ENCODE peak calls at places on chromosomes 16 and 17, in ten cellular contexts. X is fibroblast of lung; V is CD4-positive, CD25-positive, alpha-beta regulatory T cell; S is heart right ventricle; J is CD8-positive, alpha-beta T cell; T is thoracic aorta; Y is A549; R is lower lobe of right lung; B is neural progenitor cell; G is mesenchymal stem cell. I is an unnamed sample. For H3K9me3, the result is how much of the 10 kb centered on the place peaks cover.

GRCh38 chr16:2177561-2177960 is 18.8 kb downstream of the CASKIN1 start:
- DNase-seq in X (no peak), V (no peak), S (no peak), J (no peak), T (no peak), Y (no peak), R (no peak), B (no peak), G (no peak), I (no peak)

GRCh38 chr16:64615647-64616280 is 506.1 kb downstream of the CDH11 start:
- DNase-seq in X (peak), V (no peak), S (peak), J (no peak), T (no peak), Y (no peak), R (no peak), B (peak), G (peak), I (peak)

GRCh38 chr17:80768936-80769335 is 222.7 kb upstream of the CHMP6 start:
- DNase-seq in X (no peak), V (no peak), S (no peak), J (no peak), T (no peak), Y (no peak), R (no peak), B (no peak), G (no peak), I (no peak)

GRCh38 chr16:10583269-10583668 is 2.9 kb upstream of the EMP2 start:
- DNase-seq in X (no peak), V (no peak), S (no peak), J (no peak), T (no peak), Y (no peak), R (no peak), B (no peak), G (no peak), I (no peak)

GRCh38 chr17:64718058-64718457 is 56.0 kb upstream of the SMURF2 start:
- DNase-seq in X (no peak), V (no peak), S (no peak), J (no peak), T (no peak), Y (no peak), R (no peak), B (no peak), G (no peak), I (no peak)

GRCh38 chr17:59638553-59638952 is 18.9 kb downstream of the CLTC start:
- DNase-seq in X (no peak), V (no peak), S (no peak), J (no peak), T (no peak), Y (no peak), R (no peak), B (no peak), G (no peak), I (no peak)

GRCh38 chr17:79114455-79115301 is 40.1 kb downstream of the ENGASE start:
- DNase-seq in X (no peak), V (no peak), S (peak), J (no peak), T (no peak), Y (no peak), R (peak), B (peak), G (no peak), I (peak)

GRCh38 chr17:14840616-14841231 is 424.4 kb downstream of the PMP22 start:
- DNase-seq in X (peak), V (no peak), S (no peak), J (no peak), T (no peak), Y (no peak), R (no peak), B (no peak), G (peak), I (no peak)

GRCh38 chr16:67539691-67540635 is 11.3 kb downstream of the RIPOR1 start:
- DNase-seq in X (no peak), V (no peak), S (no peak), J (no peak), T (no peak), Y (no peak), R (no peak), B (no peak), G (no peak), I (no peak)

GRCh38 chr17:40168262-40168832 is 8.9 kb upstream of the RAPGEFL1 start:
- DNase-seq in X (peak), V (peak), S (peak), J (peak), T (no peak), Y (peak), R (no peak), B (peak), G (peak), I (no peak)

GRCh38 chr16:53415504-53415903 is 18.8 kb upstream of the RBL2 start:
- DNase-seq in X (no peak), V (no peak), S (no peak), J (no peak), T (no peak), Y (no peak), R (no peak), B (peak), G (no peak), I (no peak)

GRCh38 chr17:1532836-1533602 is 16.6 kb upstream of the INPP5K start:
- DNase-seq in X (peak), V (peak), S (no peak), J (peak), T (no peak), Y (no peak), R (no peak), B (peak), G (peak), I (no peak)

GRCh38 chr16:24929409-24929808 is 83.6 kb downstream of the SLC5A11 start:
- DNase-seq in X (no peak), V (no peak), S (no peak), J (no peak), T (no peak), Y (no peak), R (no peak), B (no peak), G (no peak), I (no peak)

GRCh38 chr17:32160526-32160925 is 18.2 kb downstream of the RHOT1 start:
- DNase-seq in X (no peak), V (no peak), S (no peak), J (no peak), T (no peak), Y (no peak), R (no peak), B (no peak), G (no peak), I (no peak)

GRCh38 chr17:64063088-64063487 is 42.7 kb upstream of the ICAM2 start:
- DNase-seq in X (no peak), V (no peak), S (no peak), J (no peak), T (no peak), Y (no peak), R (no peak), B (no peak), G (no peak), I (no peak)

GRCh38 chr16:24946155-24946554 is 69.0 kb downstream of the ARHGAP17 start:
- DNase-seq in X (no peak), V (no peak), S (no peak), J (no peak), T (no peak), Y (no peak), R (no peak), B (no peak), G (no peak), I (no peak)

GRCh38 chr16:48408688-48409087 is 23.5 kb upstream of the SIAH1 start:
- DNase-seq in X (peak), V (no peak), S (peak), J (no peak), T (no peak), Y (no peak), R (peak), B (no peak), G (peak), I (no peak)

GRCh38 chr16:81397058-81397878 is 47.3 kb upstream of the CMIP start:
- DNase-seq in X (no peak), V (no peak), S (no peak), J (no peak), T (no peak), Y (no peak), R (no peak), B (no peak), G (no peak), I (no peak)

GRCh38 chr17:48637323-48638260 is 11.4 kb upstream of the HOXB9 start:
- DNase-seq in X (peak), V (no peak), S (no peak), J (no peak), T (no peak), Y (peak), R (no peak), B (no peak), G (peak), I (no peak)

GRCh38 chr17:59830007-59830630 is 62.6 kb downstream of the TUBD1 start:
- DNase-seq in X (peak), V (no peak), S (no peak), J (no peak), T (no peak), Y (no peak), R (no peak), B (no peak), G (peak), I (peak)

GRCh38 chr17:51128089-51128488 is 7.4 kb upstream of the SPAG9 start:
- DNase-seq in X (peak), V (no peak), S (no peak), J (no peak), T (no peak), Y (no peak), R (no peak), B (no peak), G (peak), I (no peak)

GRCh38 chr17:57672971-57673370 is 72.1 kb downstream of the CCDC182 start:
- DNase-seq in X (no peak), V (no peak), S (no peak), J (peak), T (no peak), Y (no peak), R (no peak), B (no peak), G (no peak), I (no peak)

GRCh38 chr16:12027558-12027957 is 51.0 kb downstream of the SNX29 start:
- DNase-seq in X (no peak), V (no peak), S (no peak), J (no peak), T (no peak), Y (no peak), R (no peak), B (no peak), G (no peak), I (no peak)

GRCh38 chr17:57885148-57885915 is 35.5 kb upstream of the MRPS23 start:
- DNase-seq in X (no peak), V (no peak), S (no peak), J (no peak), T (no peak), Y (no peak), R (no peak), B (no peak), G (no peak), I (no peak)

GRCh38 chr17:31787857-31788570 is 71.0 kb downstream of the COPRS start:
- DNase-seq in X (peak), V (no peak), S (no peak), J (no peak), T (peak), Y (no peak), R (no peak), B (no peak), G (peak), I (peak)

GRCh38 chr17:11177340-11177739 is 63.7 kb upstream of the SHISA6 start:
- DNase-seq in X (no peak), V (no peak), S (no peak), J (no peak), T (no peak), Y (no peak), R (no peak), B (no peak), G (no peak), I (no peak)

GRCh38 chr17:28705074-28705659 is 6.5 kb downstream of the PROCA1 start:
- DNase-seq in X (no peak), V (no peak), S (no peak), J (no peak), T (no peak), Y (no peak), R (no peak), B (no peak), G (no peak), I (no peak)

GRCh38 chr17:28704219-28704858 is 7.3 kb downstream of the PROCA1 start:
- DNase-seq in X (no peak), V (no peak), S (no peak), J (no peak), T (no peak), Y (no peak), R (no peak), B (no peak), G (no peak), I (no peak)

GRCh38 chr17:28701987-28702751 is 9.5 kb downstream of the PROCA1 start:
- DNase-seq in X (no peak), V (no peak), S (no peak), J (no peak), T (no peak), Y (no peak), R (no peak), B (no peak), G (no peak), I (no peak)

GRCh38 chr17:28702752-28703150 is 8.9 kb downstream of the PROCA1 start:
- DNase-seq in X (no peak), V (no peak), S (no peak), J (no peak), T (no peak), Y (no peak), R (no peak), B (peak), G (no peak), I (no peak)

DNA sequence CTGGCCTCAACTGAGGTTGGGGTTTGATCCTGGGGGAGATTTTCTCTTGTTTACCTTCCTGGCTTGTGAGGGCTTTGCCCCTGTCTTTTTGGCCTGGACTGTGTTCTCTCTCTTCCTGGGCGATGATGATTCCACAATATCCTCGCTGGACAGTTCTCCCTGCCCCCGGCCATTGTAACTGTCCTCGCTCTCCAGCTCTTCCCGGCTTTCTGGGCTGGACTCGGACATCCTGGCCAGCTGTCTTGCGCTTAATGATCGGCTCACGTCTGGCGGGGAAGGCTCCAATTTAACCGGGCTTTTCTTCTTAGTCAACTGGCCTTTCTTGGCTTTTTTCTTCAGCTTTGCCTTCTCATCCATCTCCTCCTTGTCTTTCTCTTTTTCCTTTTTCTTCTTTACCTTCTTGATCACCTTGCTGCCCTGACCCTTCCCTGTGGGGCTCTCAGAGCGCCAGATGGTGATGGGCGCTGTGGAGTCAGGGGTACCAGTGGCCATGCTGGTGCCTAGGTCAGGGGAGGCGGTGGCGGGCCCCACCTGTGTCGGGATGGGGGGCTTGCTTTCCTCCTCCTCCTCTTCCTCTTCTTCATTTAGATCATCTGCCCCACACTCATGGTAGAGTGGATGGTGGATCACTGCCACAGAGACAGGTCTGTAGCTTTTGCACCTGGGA is 8.0 kb downstream of the PROCA1 start:
- DNase-seq in X (no peak), V (no peak), S (no peak), J (no peak), T (no peak), Y (no peak), R (no peak), B (no peak), G (no peak), I (no peak)
- H3K9me3 ChIP-seq in X (under half), V (under half), S (under half), J (under half), T (under half), Y (under half), R (under half), B (under half), G (under half), I (under half)

DNA sequence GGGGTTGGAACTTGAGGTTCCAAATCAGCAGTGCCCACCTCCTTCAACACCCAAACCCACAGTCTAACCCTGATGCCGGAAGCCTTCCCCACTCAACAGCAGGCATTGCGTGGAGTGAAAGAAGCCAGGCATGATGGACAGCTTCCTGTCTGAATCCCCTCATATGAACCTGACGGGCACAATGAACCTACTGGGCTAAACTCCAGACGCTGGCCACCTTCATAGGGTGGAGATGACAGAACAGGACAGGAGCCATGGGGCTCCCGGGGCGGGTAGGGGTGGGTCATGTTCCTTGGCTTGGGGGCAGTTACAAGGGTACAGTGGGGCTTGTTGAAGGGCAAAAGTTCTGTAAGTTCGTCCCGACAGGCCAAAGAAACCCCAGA is 460 bp upstream of the HSBP1 start:
- DNase-seq in X (no peak), V (no peak), S (no peak), J (no peak), T (no peak), Y (no peak), R (no peak), B (no peak), G (no peak), I (no peak)
- H3K4me3 ChIP-seq in X (no peak), V (peak), S (peak), J (peak), T (peak), Y (peak), R (peak), B (peak), G (peak), I (peak)

DNA sequence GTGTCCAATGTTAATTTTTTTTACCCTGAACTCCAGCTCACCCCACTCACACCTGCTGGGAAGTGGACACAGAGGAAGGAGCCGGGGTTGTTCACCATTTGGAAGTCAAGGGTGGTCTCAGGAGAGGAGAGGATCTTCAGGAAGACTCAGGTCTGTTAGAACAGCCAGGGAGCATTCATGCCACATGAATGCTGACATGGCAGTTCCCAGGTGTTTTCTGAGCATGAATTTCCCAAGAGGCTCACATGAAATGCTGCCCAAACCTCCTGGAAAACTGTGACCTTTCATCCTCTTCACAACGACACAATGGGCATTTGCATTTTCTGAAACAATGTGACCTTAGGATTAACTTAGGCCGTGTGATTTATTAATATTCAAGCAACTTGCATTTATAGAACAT is 2409.2 kb downstream of the TP53TG3F start:
- DNase-seq in X (no peak), V (no peak), S (no peak), J (no peak), T (no peak), Y (no peak), R (no peak), B (no peak), G (no peak), I (no peak)
- H3K9me3 ChIP-seq in X (under half), V (under half), S (under half), J (under half), T (under half), Y (under half), R (under half), B (under half), G (under half), I (under half)

DNA sequence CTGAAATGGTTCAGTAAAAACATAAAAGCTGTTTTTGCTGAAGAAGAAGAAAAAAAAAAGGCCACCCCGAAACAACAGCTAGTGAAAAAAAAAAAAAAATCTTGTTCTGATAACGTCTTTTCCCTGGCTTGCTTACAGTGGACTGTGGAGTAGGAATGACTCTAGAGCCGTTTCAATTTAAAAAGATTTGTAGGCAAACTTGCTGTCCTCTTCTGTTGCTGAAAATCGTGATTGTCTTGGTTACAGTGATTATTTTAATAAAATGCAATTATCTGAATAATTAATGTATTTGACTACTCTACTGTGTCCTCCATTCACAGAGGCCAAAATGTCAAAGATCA is 190.6 kb upstream of the TBX2 start:
- DNase-seq in X (no peak), V (no peak), S (no peak), J (no peak), T (no peak), Y (no peak), R (no peak), B (no peak), G (no peak), I (no peak)
- H3K4me3 ChIP-seq in X (no peak), V (no peak), S (peak), J (no peak), T (peak), Y (no peak), R (no peak), B (no peak), G (peak), I (no peak)

GRCh38 chr16:35146723-35147458 is 1687.5 kb downstream of the TP53TG3F start:
- DNase-seq in X (no peak), V (no peak), S (no peak), J (peak), T (no peak), Y (no peak), R (peak), B (no peak), G (no peak), I (no peak)
- H3K9me3 ChIP-seq in X (under half), V (half or more), S (under half), J (under half), T (under half), Y (under half), R (under half), B (under half), G (under half), I (under half)

GRCh38 chr17:75288359-75288758 is 874 bp downstream of the SLC25A19 start:
- DNase-seq in X (no peak), V (no peak), S (no peak), J (no peak), T (no peak), Y (no peak), R (no peak), B (no peak), G (no peak), I (no peak)
- H3K4me3 ChIP-seq in X (peak), V (peak), S (peak), J (peak), T (peak), Y (peak), R (peak), B (peak), G (peak), I (peak)

I was measured in MG63.